ENCODE peak calls at places on chromosomes 6 and 20, in six cellular contexts. D is HFF-Myc, B is endothelial cell of umbilical vein, M is cardiac muscle cell, Z is pancreas, O is lower lobe of right lung. X is an unnamed sample.

GRCh38 chr6:90440586-90441338 is 144.1 kb upstream of the BACH2 start:
- DNase-seq in D (no peak), B (no peak), M (no peak), Z (no peak), O (no peak), X (no peak)

GRCh38 chr6:109263873-109264700 is 118.2 kb downstream of the CD164 start:
- DNase-seq in D (no peak), B (no peak), M (no peak), Z (no peak), O (no peak), X (no peak)

GRCh38 chr6:1787894-1788293 is 178.2 kb downstream of the FOXC1 start:
- DNase-seq in D (no peak), B (peak; percentile 92), M (no peak), Z (peak; percentile 76), O (no peak), X (peak; percentile 81)

GRCh38 chr6:23031986-23032385 is 462.6 kb downstream of the HDGFL1 start:
- DNase-seq in D (no peak), B (no peak), M (no peak), Z (no peak), O (no peak), X (no peak)

GRCh38 chr6:46690126-46690525 is 2.4 kb downstream of the TDRD6 start:
- DNase-seq in D (no peak), B (no peak), M (no peak), Z (no peak), O (no peak), X (no peak)

GRCh38 chr20:63090052-63090451 is 83.3 kb upstream of the BHLHE23 start:
- DNase-seq in D (no peak), B (no peak), M (no peak), Z (no peak), O (no peak), X (no peak)

GRCh38 chr6:157274116-157274470 is 49.2 kb downstream of the TMEM242 start:
- DNase-seq in D (no peak), B (no peak), M (peak; percentile 34), Z (no peak), O (no peak), X (no peak)

GRCh38 chr20:63963784-63964301 is 5.9 kb downstream of the ZNF512B start:
- DNase-seq in D (no peak), B (no peak), M (no peak), Z (no peak), O (no peak), X (no peak)

GRCh38 chr6:72212686-72213085 is 326.3 kb downstream of the RIMS1 start:
- DNase-seq in D (no peak), B (no peak), M (no peak), Z (no peak), O (no peak), X (no peak)

GRCh38 chr20:24670341-24670821 is 201.0 kb downstream of the SYNDIG1 start:
- DNase-seq in D (no peak), B (no peak), M (no peak), Z (no peak), O (no peak), X (no peak)

GRCh38 chr6:168039849-168040248 is 39.2 kb downstream of the FRMD1 start:
- DNase-seq in D (no peak), B (no peak), M (no peak), Z (no peak), O (no peak), X (no peak)

GRCh38 chr6:32153835-32154513 is at the start of gene PPT2:
- DNase-seq in D (peak; percentile 75), B (peak; percentile 94), M (peak; percentile 95), Z (peak; percentile 70), O (peak; percentile 81), X (peak; percentile 91)

GRCh38 chr20:14415492-14415891 is 78.1 kb upstream of the FLRT3 start:
- DNase-seq in D (no peak), B (peak; percentile 13), M (peak; percentile 11), Z (no peak), O (no peak), X (no peak)

GRCh38 chr6:132399376-132400074 is 1.8 kb downstream of the MOXD1 start:
- DNase-seq in D (peak; percentile 52), B (no peak), M (no peak), Z (no peak), O (no peak), X (peak; percentile 53)

GRCh38 chr20:37492945-37493344 is 28.1 kb upstream of the NNAT start:
- DNase-seq in D (no peak), B (no peak), M (no peak), Z (no peak), O (no peak), X (no peak)

GRCh38 chr6:147222160-147222838 is 18.1 kb downstream of the STXBP5 start:
- DNase-seq in D (no peak), B (peak; percentile 47), M (peak; percentile 14), Z (no peak), O (no peak), X (peak; percentile 51)

GRCh38 chr6:28383235-28384142 is 16.1 kb downstream of the ZSCAN12 start:
- DNase-seq in D (peak; percentile 30), B (peak; percentile 93), M (peak; percentile 95), Z (peak; percentile 85), O (peak; percentile 92), X (peak; percentile 82)
- TF ChIP-seq CTCF in D (peak; percentile 44), B (peak; percentile 62), M (peak; percentile 58), Z (no peak), O (peak; percentile 47), X (peak; percentile 49)

GRCh38 chr20:35199696-35200095 is 26.8 kb upstream of the MMP24 start:
- DNase-seq in D (no peak), B (no peak), M (no peak), Z (no peak), O (no peak), X (peak; percentile 22)
- H3K4me3 ChIP-seq in D (no peak overlapping the region), B (no peak overlapping the region), M (no peak overlapping the region), Z (no peak overlapping the region), O (no peak overlapping the region), X (no peak overlapping the region)

DNA sequence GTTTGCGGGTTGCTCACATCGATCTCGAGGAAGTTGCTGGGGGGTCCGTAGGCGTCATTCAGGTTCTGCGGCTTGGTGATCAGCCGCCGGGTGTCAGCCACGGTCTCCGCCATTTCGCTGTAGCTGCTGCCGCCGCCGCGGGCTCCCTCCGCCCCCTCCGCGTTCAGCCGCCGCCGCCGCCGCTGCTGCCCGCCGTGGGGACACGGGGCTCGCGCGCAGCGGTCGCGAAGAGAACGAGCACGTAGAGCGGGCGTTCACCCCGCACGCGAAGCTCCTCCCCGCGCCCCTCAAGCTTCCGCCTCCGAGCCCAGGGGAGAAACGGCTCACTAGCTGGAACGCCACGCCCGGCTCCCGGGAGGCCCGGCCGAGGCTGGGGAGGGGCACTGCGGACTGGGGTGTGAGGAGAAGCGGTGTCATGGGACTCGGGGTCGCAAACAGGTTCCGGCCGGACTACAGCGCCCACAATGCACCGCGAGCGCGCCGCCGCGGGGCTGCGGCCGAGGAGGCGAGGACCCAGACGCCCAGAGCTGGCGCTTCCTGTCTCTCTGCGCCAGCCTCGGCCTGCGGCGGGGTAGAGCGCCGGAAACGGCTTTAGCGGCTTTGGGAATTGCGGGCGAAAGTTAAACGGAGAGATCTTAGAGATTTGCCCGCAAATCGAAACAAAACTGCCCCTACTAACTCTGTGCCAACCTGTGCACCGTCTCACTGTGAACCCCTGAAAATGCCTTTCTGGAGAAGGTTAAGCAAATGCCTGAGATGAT is at the start of gene SNX3:
- DNase-seq in D (peak; percentile 83), B (peak; percentile 98), M (peak; percentile 95), Z (peak; percentile 95), O (peak; percentile 97), X (peak; percentile 95)
- TF ChIP-seq CTCF in D (no peak), B (peak; percentile 2), M (no peak), Z (no peak), O (no peak), X (peak; percentile 17)

GRCh38 chr6:41779336-41779735 is 364 bp downstream of the FRS3 start:
- DNase-seq in D (no peak), B (peak; percentile 17), M (no peak), Z (no peak), O (no peak), X (no peak)

GRCh38 chr6:41780623-41781301 is at the start of gene PRICKLE4:
- DNase-seq in D (no peak), B (peak; percentile 43), M (peak; percentile 56), Z (peak; percentile 79), O (peak; percentile 71), X (peak; percentile 43)

GRCh38 chr6:41779793-41780622 is at the start of gene FRS3:
- DNase-seq in D (peak; percentile 75), B (peak; percentile 95), M (peak; percentile 97), Z (peak; percentile 99), O (peak; percentile 99), X (peak; percentile 94)

GRCh38 chr6:41777886-41778285 is 1.8 kb downstream of the FRS3 start:
- DNase-seq in D (no peak), B (no peak), M (no peak), Z (no peak), O (no peak), X (no peak)

GRCh38 chr6:41778895-41779294 is 805 bp downstream of the FRS3 start:
- DNase-seq in D (no peak), B (no peak), M (no peak), Z (no peak), O (no peak), X (no peak)
- H3K4me3 ChIP-seq in D (peak overlapping the region; percentile 57), B (no peak overlapping the region), M (peak overlapping the region; percentile 68), Z (peak overlapping the region; percentile 58), O (peak overlapping the region; percentile 92), X (peak overlapping the region; percentile 79)

GRCh38 chr6:166156942-166157341 is 10.7 kb downstream of the TBXT start:
- DNase-seq in D (no peak), B (no peak), M (no peak), Z (no peak), O (no peak), X (peak; percentile 22)
- TF ChIP-seq CTCF in D (no peak), B (no peak), M (peak; percentile 48), Z (no peak), O (peak; percentile 19), X (peak; percentile 41)

GRCh38 chr6:85675030-85675819 is 32.5 kb upstream of the SYNCRIP start:
- DNase-seq in D (no peak), B (peak; percentile 46), M (no peak), Z (no peak), O (no peak), X (peak; percentile 51)
- H3K4me3 ChIP-seq in D (peak overlapping the region; percentile 95), B (no peak overlapping the region), M (peak overlapping the region; percentile 91), Z (no peak overlapping the region), O (peak overlapping the region; percentile 84), X (peak overlapping the region; percentile 68)

DNA sequence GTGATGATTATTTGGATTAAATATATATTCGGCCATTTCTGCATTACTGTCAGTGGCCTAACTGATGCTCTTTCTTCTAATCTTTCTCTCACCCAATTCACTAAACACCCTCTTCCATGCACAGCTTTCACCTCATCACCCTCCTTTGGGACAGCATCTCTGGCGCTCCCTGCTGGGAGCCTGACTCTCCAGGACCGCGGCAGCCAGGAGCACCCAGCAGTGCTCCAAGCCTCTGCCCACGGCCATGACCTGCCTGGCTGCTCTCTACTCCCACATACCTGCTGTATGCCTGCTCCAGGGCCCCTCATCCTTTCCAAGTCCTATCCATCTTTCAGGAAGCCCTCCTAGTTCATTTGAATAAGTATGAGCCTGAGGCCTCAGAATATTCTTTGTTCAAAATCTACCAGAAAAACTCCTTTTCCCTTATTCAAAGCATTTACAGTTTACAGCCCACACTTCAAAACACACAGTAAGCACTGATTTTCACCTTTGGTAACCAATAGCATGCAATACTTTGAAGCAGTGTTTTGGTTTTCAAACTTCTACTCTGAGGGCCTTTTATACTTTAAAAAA is 15.2 kb downstream of the CTCFL start:
- DNase-seq in D (no peak), B (no peak), M (peak; percentile 70), Z (no peak), O (no peak), X (peak; percentile 9)
- TF ChIP-seq CTCF in D (peak; percentile 47), B (peak; percentile 47), M (peak; percentile 53), Z (no peak), O (peak; percentile 20), X (peak; percentile 57)

X was measured in fibroblast of the aortic adventitia.